ENCODE peak calls at places on chromosomes 11 and 22, in nine cellular contexts. Q is tibial artery; H is aorta; S is cardiac muscle cell; A is GM23248; E is Caco-2; D is psoas muscle; L is stomach; Y is CD8-positive, alpha-beta memory T cell. K is an unnamed sample.

GRCh38 chr11:6319879-6320410 is 356 bp downstream of the CAVIN3 start:
- DNase-seq in A (peak; percentile 99), Q (peak; percentile 98), D (peak; percentile 86), S (peak; percentile 74), E (peak; percentile 80), H (peak; percentile 96), L (peak; percentile 86), Y (no peak), K (peak; percentile 78)

GRCh38 chr11:93020248-93021088 is 51.0 kb downstream of the MTNR1B start:
- DNase-seq in A (peak; percentile 60), L (no peak), E (no peak), Q (no peak), H (no peak), Y (no peak), D (no peak), S (no peak), K (no peak)

GRCh38 chr22:42635531-42635930 is 4.9 kb downstream of the ATP5MGL start:
- DNase-seq in S (no peak), D (peak; percentile 89), E (no peak), H (peak; percentile 92), Q (peak; percentile 97), L (peak; percentile 67), A (peak; percentile 98), Y (no peak), K (no peak)

GRCh38 chr22:25488244-25489020 is 76.0 kb upstream of the GRK3 start:
- DNase-seq in L (peak; percentile 86), H (peak; percentile 79), Q (no peak), D (peak; percentile 55), E (no peak), Y (no peak), A (peak; percentile 93), S (peak; percentile 79), K (peak; percentile 79)

GRCh38 chr11:405323-405975 is 9.3 kb downstream of the SIGIRR start:
- DNase-seq in D (peak; percentile 65), E (no peak), A (peak; percentile 52), Y (no peak), Q (peak; percentile 75), H (peak; percentile 60), L (peak; percentile 64), S (no peak), K (peak; percentile 93)

GRCh38 chr22:36355362-36355761 is 32.4 kb downstream of the MYH9 start:
- DNase-seq in L (no peak), S (no peak), D (no peak), E (no peak), H (no peak), Q (no peak), Y (peak; percentile 45), A (peak; percentile 51), K (no peak)

GRCh38 chr11:85464283-85464682 is 162.9 kb downstream of the DLG2 start:
- DNase-seq in D (no peak), E (no peak), H (no peak), L (no peak), Q (no peak), A (no peak), S (no peak), Y (no peak), K (no peak)

GRCh38 chr11:37858398-37858797 is 1260.4 kb upstream of the RAG2 start:
- DNase-seq in Q (no peak), L (no peak), Y (no peak), H (no peak), E (no peak), A (no peak), S (no peak), D (no peak), K (no peak)

GRCh38 chr11:9738700-9739099 is 74.8 kb downstream of the SWAP70 start:
- DNase-seq in S (no peak), Q (no peak), L (no peak), H (no peak), Y (no peak), D (no peak), A (no peak), E (no peak), K (no peak)

GRCh38 chr11:24421766-24422165 is 75.1 kb upstream of the LUZP2 start:
- DNase-seq in D (no peak), Y (no peak), L (no peak), Q (no peak), S (no peak), E (no peak), H (no peak), A (no peak), K (no peak)

GRCh38 chr22:44129614-44129976 is 51.1 kb upstream of the PARVG start:
- DNase-seq in Q (peak; percentile 6), S (no peak), A (peak; percentile 74), Y (no peak), E (no peak), H (no peak), D (no peak), L (no peak), K (no peak)

GRCh38 chr22:35292786-35293185 is 6.9 kb upstream of the TOM1 start:
- DNase-seq in L (no peak), Q (no peak), D (no peak), A (no peak), H (no peak), E (no peak), Y (no peak), S (no peak), K (no peak)

GRCh38 chr11:70233511-70233919 is 30.4 kb downstream of the FADD start:
- DNase-seq in H (no peak), Q (no peak), D (no peak), E (no peak), A (peak; percentile 91), S (no peak), Y (no peak), L (peak; percentile 41), K (no peak)

GRCh38 chr11:94134651-94135512 is 6.2 kb downstream of the PANX1 start:
- DNase-seq in D (peak; percentile 86), L (peak; percentile 64), Y (no peak), S (no peak), A (peak; percentile 98), E (no peak), H (peak; percentile 91), Q (peak; percentile 89), K (no peak)

GRCh38 chr11:94132152-94132558 is 3.5 kb downstream of the PANX1 start:
- DNase-seq in D (peak; percentile 47), S (no peak), E (no peak), Y (no peak), H (peak; percentile 87), A (peak; percentile 94), Q (peak; percentile 75), L (no peak), K (no peak)

GRCh38 chr11:94133752-94134151 is 5.1 kb downstream of the PANX1 start:
- DNase-seq in L (no peak), Q (no peak), Y (no peak), E (no peak), H (no peak), S (no peak), A (no peak), D (no peak), K (no peak)

GRCh38 chr11:94131363-94132115 is 2.9 kb downstream of the PANX1 start:
- DNase-seq in E (no peak), D (no peak), H (peak; percentile 46), A (peak; percentile 43), Y (no peak), L (no peak), S (no peak), Q (no peak), K (peak; percentile 59)

DNA sequence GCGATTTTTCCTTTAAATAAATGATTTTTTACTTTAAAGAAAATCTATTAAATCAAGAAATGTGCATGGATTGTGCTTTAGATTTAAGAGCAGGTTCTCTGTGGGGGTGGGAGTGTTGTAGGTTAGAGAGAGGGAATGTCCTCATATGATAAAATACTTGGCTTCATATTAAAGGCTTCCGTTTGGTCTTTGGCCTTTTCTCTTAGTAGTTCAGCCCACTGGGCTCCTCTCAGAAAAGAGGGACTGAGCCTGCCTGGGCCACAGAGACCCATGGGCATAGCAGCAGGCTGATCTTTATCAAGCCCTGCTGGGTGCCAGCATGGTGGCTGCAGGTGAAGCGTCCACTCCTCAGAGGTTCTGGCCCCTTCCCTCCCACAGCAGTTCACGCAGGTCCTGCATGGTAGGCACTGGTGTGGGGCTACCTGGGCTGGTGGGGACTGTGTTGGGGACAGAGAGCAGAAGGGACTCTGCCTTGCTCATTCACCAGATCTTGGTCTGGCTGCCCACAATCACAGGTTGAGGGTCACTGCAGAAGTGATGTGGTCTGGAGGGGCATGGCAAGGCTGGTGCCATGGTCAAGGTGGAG is 4.3 kb downstream of the PANX1 start:
- DNase-seq in A (no peak), E (no peak), Y (no peak), Q (no peak), H (no peak), D (no peak), S (no peak), L (no peak), K (no peak)
- H3K4me1 ChIP-seq in A (peaks cover 65% of the 10 kb centered on the region), E (peaks cover 7% of the 10 kb centered on the region), Y (peaks cover 46% of the 10 kb centered on the region), Q (peaks cover 69% of the 10 kb centered on the region), H (peaks cover 12% of the 10 kb centered on the region), D (peaks cover 12% of the 10 kb centered on the region), S (peaks cover 13% of the 10 kb centered on the region), L (peaks cover 49% of the 10 kb centered on the region), K (peaks cover 5% of the 10 kb centered on the region)

GRCh38 chr22:32802291-32802826 is 854 bp downstream of the TIMP3 start:
- DNase-seq in Y (no peak), E (no peak), A (peak; percentile 59), Q (peak; percentile 51), L (no peak), H (no peak), D (no peak), S (no peak), K (no peak)
- H3K4me3 ChIP-seq in Y (no peak overlapping the region), E (peak overlapping the region; percentile 94), A (peak overlapping the region; percentile 96), Q (peak overlapping the region; percentile 92), L (peak overlapping the region; percentile 70), H (peak overlapping the region; percentile 68), D (peak overlapping the region; percentile 78), S (peak overlapping the region; percentile 97), K (peak overlapping the region; percentile 66)

GRCh38 chr22:17911887-17912286 is 112.5 kb downstream of the MICAL3 start:
- DNase-seq in S (no peak), Y (no peak), A (no peak), H (no peak), D (no peak), Q (no peak), E (no peak), L (no peak), K (no peak)

GRCh38 chr22:17913705-17914282 is 110.6 kb downstream of the MICAL3 start:
- DNase-seq in S (no peak), Q (no peak), A (peak; percentile 31), D (no peak), H (no peak), Y (no peak), E (no peak), L (no peak), K (no peak)

GRCh38 chr22:17912942-17913704 is 111.2 kb downstream of the MICAL3 start:
- DNase-seq in D (peak; percentile 49), A (peak; percentile 28), Q (no peak), L (no peak), H (no peak), E (no peak), S (peak; percentile 53), Y (no peak), K (no peak)

GRCh38 chr22:17910561-17911311 is 113.6 kb downstream of the MICAL3 start:
- DNase-seq in E (no peak), Y (no peak), S (peak; percentile 89), L (no peak), Q (peak; percentile 88), H (peak; percentile 87), D (peak; percentile 86), A (peak; percentile 97), K (peak; percentile 46)

GRCh38 chr22:17911312-17911705 is 113.1 kb downstream of the MICAL3 start:
- DNase-seq in A (no peak), L (no peak), E (no peak), H (no peak), Q (no peak), S (no peak), D (no peak), Y (no peak), K (no peak)
- H3K4me1 ChIP-seq in A (peaks cover 35% of the 10 kb centered on the region), L (peaks cover 21% of the 10 kb centered on the region), E (no peaks in the 10 kb centered on the region), H (no peaks in the 10 kb centered on the region), Q (peaks cover 32% of the 10 kb centered on the region), S (peaks cover 87% of the 10 kb centered on the region), D (peaks cover 65% of the 10 kb centered on the region), Y (no peaks in the 10 kb centered on the region), K (peaks cover 3% of the 10 kb centered on the region)

GRCh38 chr22:32204856-32205722 is at the start of gene RFPL2:
- DNase-seq in D (peak; percentile 29), H (no peak), Y (peak; percentile 61), S (peak; percentile 90), L (no peak), E (peak; percentile 78), Q (no peak), A (peak; percentile 5), K (no peak)
- H3K4me3 ChIP-seq in D (no peak within 1 kb of the TSS), H (no peak within 1 kb of the TSS), Y (peak within 1 kb of the TSS; percentile 44), S (peak within 1 kb of the TSS; percentile 34), L (peak within 1 kb of the TSS; percentile 13), E (peak within 1 kb of the TSS; percentile 33), Q (no peak within 1 kb of the TSS), A (no peak within 1 kb of the TSS), K (no peak within 1 kb of the TSS)